ENCODE peak calls at places on chromosomes 7 and 10, in four cellular contexts. D is mesendoderm, A is H9, T is H1. P is an unnamed sample.

GRCh38 chr10:119541459-119542356 is 811 bp downstream of the RGS10 start:
- DNase-seq in D (no peak), A (no peak), T (peak), P (no peak)

GRCh38 chr10:114110174-114110972 is 63.6 kb downstream of the CCDC186 start:
- DNase-seq in D (peak), A (no peak), T (no peak), P (no peak)

GRCh38 chr7:139034855-139035587 is 821 bp downstream of the ZC3HAV1L start:
- DNase-seq in D (peak), A (peak), T (peak), P (peak)

GRCh38 chr10:62560207-62560819 is 186.1 kb downstream of the ZNF365 start:
- DNase-seq in D (peak), A (no peak), T (no peak), P (peak)

GRCh38 chr10:21079330-21079658 is 182.2 kb upstream of the NEBL start:
- DNase-seq in D (no peak), A (no peak), T (no peak), P (no peak)

GRCh38 chr10:71231196-71231595 is 18.8 kb downstream of the UNC5B start:
- DNase-seq in D (no peak), A (no peak), T (no peak), P (no peak)

GRCh38 chr10:78893217-78893616 is 175.5 kb upstream of the ZMIZ1 start:
- DNase-seq in D (no peak), A (no peak), T (peak), P (no peak)

GRCh38 chr7:1823376-1824150 is 153.5 kb downstream of the ELFN1 start:
- DNase-seq in D (no peak), A (peak), T (no peak), P (no peak)

GRCh38 chr7:104851268-104851667 is 162.7 kb upstream of the KMT2E start:
- DNase-seq in D (no peak), A (no peak), T (no peak), P (no peak)

GRCh38 chr10:71982269-71983178 is 18.3 kb downstream of the CHST3 start:
- DNase-seq in D (peak), A (no peak), T (no peak), P (no peak)

GRCh38 chr7:123749537-123749857 is 694 bp upstream of the WASL start:
- DNase-seq in D (no peak), A (no peak), T (no peak), P (peak)

GRCh38 chr7:11207565-11207964 is 233.9 kb downstream of the PHF14 start:
- DNase-seq in D (no peak), A (no peak), T (no peak), P (no peak)

GRCh38 chr10:76033457-76034196 is 602.2 kb downstream of the LRMDA start:
- DNase-seq in D (peak), A (peak), T (no peak), P (peak)

GRCh38 chr7:3279147-3279818 is 21.8 kb upstream of the SDK1 start:
- DNase-seq in D (no peak), A (no peak), T (no peak), P (no peak)
- H3K56ac ChIP-seq in D (no peak), A (no peak), T (no peak), P (no peak)

GRCh38 chr10:24156686-24157085 is 52.3 kb upstream of the KIAA1217 start:
- DNase-seq in D (no peak), A (no peak), T (no peak), P (no peak)
- H3K23ac ChIP-seq in D (no peak), A (no peak), T (no peak), P (no peak)

GRCh38 chr7:13947535-13947934 is 41.9 kb downstream of the ETV1 start:
- DNase-seq in D (no peak), A (no peak), T (no peak), P (no peak)

GRCh38 chr7:13946181-13946580 is 43.3 kb downstream of the ETV1 start:
- DNase-seq in D (no peak), A (no peak), T (no peak), P (peak)

GRCh38 chr7:13949450-13949849 is 40.0 kb downstream of the ETV1 start:
- DNase-seq in D (no peak), A (no peak), T (no peak), P (no peak)

GRCh38 chr7:13948019-13948781 is 41.3 kb downstream of the ETV1 start:
- DNase-seq in D (no peak), A (no peak), T (no peak), P (no peak)

GRCh38 chr7:13945670-13946069 is 43.8 kb downstream of the ETV1 start:
- DNase-seq in D (no peak), A (no peak), T (no peak), P (no peak)
- H3K56ac ChIP-seq in D (no peak), A (no peak), T (no peak), P (no peak)

DNA sequence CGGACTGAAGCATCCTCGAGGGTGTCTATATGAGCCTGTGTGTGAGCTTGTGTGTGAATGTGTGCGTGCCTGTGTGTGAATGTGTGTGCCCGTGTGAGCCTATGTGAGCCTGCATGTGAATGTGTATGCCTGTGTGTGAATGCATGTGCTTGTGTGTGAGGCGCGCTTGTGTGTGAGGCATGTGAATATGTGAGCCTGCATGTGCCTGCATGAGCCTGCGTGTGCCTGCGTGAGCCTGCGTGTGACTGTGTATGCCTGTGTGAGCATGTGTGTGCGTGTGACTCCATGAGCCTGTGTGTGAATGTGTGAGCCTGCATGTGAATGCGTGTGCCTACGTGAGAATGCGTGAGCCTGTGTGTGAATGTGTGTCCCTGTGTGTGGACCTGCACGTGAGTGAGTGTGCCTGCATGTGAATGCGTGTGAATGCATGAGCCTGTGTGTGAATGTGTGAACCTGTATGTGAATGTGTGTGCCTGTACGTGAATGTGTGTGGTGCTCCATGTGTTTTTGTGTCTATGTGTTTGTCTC is 33.4 kb downstream of the PDGFA start:
- DNase-seq in D (no peak), A (no peak), T (no peak), P (no peak)
- H3K23ac ChIP-seq in D (peak), A (peak), T (no peak), P (no peak)

GRCh38 chr7:128916643-128916915 is 6.1 kb upstream of the KCP start:
- DNase-seq in D (no peak), A (no peak), T (no peak), P (no peak)

GRCh38 chr7:128915271-128915819 is 4.8 kb upstream of the KCP start:
- DNase-seq in D (no peak), A (peak), T (peak), P (no peak)

GRCh38 chr7:128914566-128915151 is 4.2 kb upstream of the KCP start:
- DNase-seq in D (no peak), A (peak), T (peak), P (no peak)

GRCh38 chr7:128917061-128917460 is 6.6 kb upstream of the KCP start:
- DNase-seq in D (no peak), A (peak), T (peak), P (no peak)

DNA sequence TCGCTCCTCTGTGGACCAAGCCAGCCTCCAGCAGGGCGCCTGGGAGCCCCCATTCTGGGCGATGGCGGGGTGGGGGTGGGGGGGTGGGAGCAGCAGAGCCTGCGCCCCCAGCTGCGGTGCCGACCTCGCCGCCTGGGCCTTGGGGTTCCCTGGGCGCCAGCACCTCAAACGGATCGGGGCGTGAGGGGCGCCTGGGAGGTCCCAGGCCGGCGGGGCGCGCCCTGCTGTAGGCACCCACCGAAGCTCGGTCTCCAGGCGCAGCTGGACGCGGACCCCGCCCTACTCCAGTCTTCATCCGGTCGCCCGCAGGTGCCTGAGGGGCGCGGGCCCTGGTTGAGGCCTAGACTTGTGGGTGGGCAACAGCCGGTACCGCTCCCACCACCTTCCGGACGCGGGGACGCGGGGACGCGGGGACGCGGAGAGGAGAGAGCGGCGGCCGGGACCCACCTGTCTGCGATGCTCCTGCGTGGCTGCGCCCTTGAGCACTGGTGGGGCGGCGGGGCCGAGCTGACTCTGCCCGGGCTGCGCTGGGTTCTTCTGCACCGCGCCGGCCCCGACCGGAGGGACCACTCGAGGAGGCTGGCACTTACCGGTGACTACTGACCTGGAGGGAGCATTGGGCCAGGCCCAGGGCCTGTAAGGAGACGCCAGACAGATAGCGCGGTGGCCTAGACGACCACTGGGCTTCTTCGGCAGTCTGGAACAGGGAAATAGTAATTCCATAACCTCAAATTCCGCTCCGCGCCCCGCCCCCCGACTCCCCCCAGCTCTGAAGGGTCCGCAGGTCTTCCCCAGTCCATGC is 5.5 kb upstream of the KCP start:
- DNase-seq in D (no peak), A (peak), T (peak), P (no peak)
- H3K56ac ChIP-seq in D (no peak), A (no peak), T (no peak), P (no peak)

GRCh38 chr10:133270773-133271297 is 5.8 kb downstream of the ADAM8 start:
- DNase-seq in D (no peak), A (no peak), T (no peak), P (no peak)
- H3K23ac ChIP-seq in D (no peak), A (no peak), T (no peak), P (no peak)

GRCh38 chr10:112039823-112040222 is 143.7 kb downstream of the GPAM start:
- DNase-seq in D (no peak), A (no peak), T (no peak), P (no peak)
- H3K56ac ChIP-seq in D (no peak), A (no peak), T (no peak), P (no peak)

GRCh38 chr7:45973725-45974532 is 52.9 kb upstream of the IGFBP3 start:
- DNase-seq in D (no peak), A (no peak), T (no peak), P (peak)
- H3K23ac ChIP-seq in D (no peak), A (no peak), T (no peak), P (peak)

GRCh38 chr7:77667459-77668090 is 28.7 kb upstream of the RSBN1L start:
- DNase-seq in D (no peak), A (no peak), T (peak), P (peak)
- H3K56ac ChIP-seq in D (no peak), A (no peak), T (no peak), P (no peak)